ENCODE peak calls at places on chromosomes 7 and 10, in ten cellular contexts. S is endothelial cell; K is central memory CD4-positive, alpha-beta T cell; Z is pulmonary artery endothelial cell; I is nephron progenitor cell; G is LHCN-M2; A is activated T-cell treated with anti-CD3 and anti-CD28 coated beads for 24 hours; Y is NCI-H2029; M is CD4-positive, alpha-beta T cell; C is RWPE1. J is an unnamed sample.

GRCh38 chr7:19144661-19145428 is at the start of gene FERD3L:
- DNase-seq in Y (no peak), I (peak), C (no peak), A (no peak), Z (no peak), G (no peak), K (no peak), S (peak), M (no peak), J (peak)

GRCh38 chr10:56123247-56123646 is 237.8 kb downstream of the ZWINT start:
- DNase-seq in Y (no peak), C (no peak), I (no peak), M (no peak), G (no peak), Z (no peak), K (no peak), S (no peak), A (no peak), J (no peak)

GRCh38 chr10:4391683-4392082 is 434.3 kb upstream of the AKR1E2 start:
- DNase-seq in C (no peak), Z (no peak), K (no peak), I (no peak), M (no peak), A (no peak), Y (no peak), G (no peak), S (peak), J (peak)

GRCh38 chr7:90312745-90313144 is 8.4 kb downstream of the FAM237B start:
- DNase-seq in Y (no peak), S (no peak), Z (no peak), I (no peak), C (no peak), A (no peak), M (no peak), K (no peak), G (peak), J (no peak)

GRCh38 chr10:102775973-102776669 is 32.4 kb downstream of the WBP1L start:
- DNase-seq in A (no peak), M (peak), Z (peak), Y (no peak), I (peak), S (peak), C (peak), G (peak), K (peak), J (peak)

GRCh38 chr7:17144313-17144712 is 154.1 kb upstream of the AHR start:
- DNase-seq in C (peak), S (no peak), A (peak), G (peak), M (peak), K (peak), I (no peak), Z (no peak), Y (no peak), J (no peak)

GRCh38 chr10:105239311-105240215 is 598.5 kb downstream of the SORCS3 start:
- DNase-seq in K (no peak), M (no peak), I (no peak), Y (no peak), S (no peak), A (no peak), G (no peak), Z (no peak), C (no peak), J (no peak)

GRCh38 chr10:43131256-43131655 is 7.0 kb upstream of the CSGALNACT2 start:
- DNase-seq in I (no peak), Z (no peak), K (no peak), C (no peak), M (no peak), A (no peak), Y (no peak), G (no peak), S (no peak), J (no peak)

GRCh38 chr10:46523881-46524470 is 32.5 kb downstream of the GPRIN2 start:
- DNase-seq in I (peak), G (peak), S (no peak), C (peak), Y (no peak), Z (no peak), A (no peak), K (no peak), M (no peak), J (no peak)

GRCh38 chr7:23383225-23383624 is 84.1 kb downstream of the MALSU1 start:
- DNase-seq in Y (no peak), I (no peak), C (no peak), G (peak), K (no peak), A (no peak), Z (no peak), S (no peak), M (no peak), J (no peak)

GRCh38 chr10:73771722-73772279 is 10.0 kb upstream of the CHCHD1 start:
- DNase-seq in Y (peak), I (peak), G (peak), A (peak), Z (no peak), K (peak), S (peak), M (peak), C (peak), J (peak)

GRCh38 chr10:122237326-122237725 is 33.8 kb upstream of the BTBD16 start:
- DNase-seq in S (no peak), I (no peak), M (no peak), C (no peak), G (no peak), Y (no peak), K (no peak), Z (no peak), A (no peak), J (no peak)

GRCh38 chr7:134907000-134907399 is 79.3 kb upstream of the AGBL3 start:
- DNase-seq in G (peak), M (no peak), I (no peak), S (no peak), A (no peak), K (no peak), Y (no peak), Z (no peak), C (no peak), J (no peak)

GRCh38 chr10:104925232-104925851 is 284.3 kb downstream of the SORCS3 start:
- DNase-seq in Y (no peak), C (peak), A (peak), G (peak), I (peak), K (no peak), S (peak), Z (no peak), M (no peak), J (peak)

GRCh38 chr10:132231656-132232552 is 45.2 kb downstream of the DPYSL4 start:
- DNase-seq in Y (no peak), K (peak), S (no peak), A (no peak), Z (no peak), G (no peak), M (no peak), C (no peak), I (no peak), J (no peak)

GRCh38 chr7:137992042-137992737 is 9.7 kb downstream of the CREB3L2 start:
- DNase-seq in M (no peak), Z (peak), G (peak), A (no peak), K (no peak), Y (no peak), C (no peak), I (no peak), S (no peak), J (no peak)

GRCh38 chr7:27576360-27576944 is 86.2 kb downstream of the HIBADH start:
- DNase-seq in I (peak), Y (peak), A (no peak), Z (no peak), M (no peak), K (peak), S (peak), G (peak), C (peak), J (peak)

GRCh38 chr10:50326757-50327701 is 75.7 kb upstream of the ASAH2 start:
- DNase-seq in I (no peak), K (no peak), Y (no peak), M (no peak), Z (peak), C (peak), S (no peak), G (peak), A (no peak), J (peak)

J was measured in iPS-NIHi11.